ENCODE peak calls at places on chromosomes 7 and 10, in five cellular contexts. P is IMR-90, D is mammary epithelial cell, T is A549, S is uterus. Y is an unnamed sample.

GRCh38 chr7:94510582-94511456 is 1.2 kb downstream of the CASD1 start:
- DNase-seq in D (peak; percentile 20), T (peak; percentile 57), P (peak; percentile 2), S (peak; percentile 38), Y (peak; percentile 17)

GRCh38 chr10:124544711-124545110 is 83.1 kb downstream of the LHPP start:
- DNase-seq in P (no peak), S (no peak), D (no peak), T (no peak), Y (no peak)

GRCh38 chr10:127266431-127266830 is 70.0 kb upstream of the INSYN2A start:
- DNase-seq in T (no peak), S (no peak), D (no peak), P (no peak), Y (no peak)

GRCh38 chr10:127117125-127117524 is 79.3 kb downstream of the INSYN2A start:
- DNase-seq in S (peak; percentile 31), P (peak; percentile 64), D (peak; percentile 14), T (peak; percentile 24), Y (peak; percentile 61)

GRCh38 chr10:5619366-5620211 is 46.8 kb downstream of the ASB13 start:
- DNase-seq in P (no peak), T (no peak), D (no peak), S (no peak), Y (no peak)

GRCh38 chr7:107063245-107064120 is 19.0 kb downstream of the PRKAR2B start:
- DNase-seq in T (no peak), P (no peak), D (no peak), S (no peak), Y (no peak)

GRCh38 chr7:139095194-139095659 is 14.3 kb downstream of the ZC3HAV1 start:
- DNase-seq in D (no peak), P (no peak), T (no peak), S (no peak), Y (no peak)

GRCh38 chr10:6097063-6097462 is 8.2 kb downstream of the RBM17 start:
- DNase-seq in P (no peak), D (no peak), S (no peak), T (no peak), Y (no peak)

GRCh38 chr7:128872394-128872824 is 9.8 kb downstream of the ATP6V1F start:
- DNase-seq in D (no peak), S (no peak), T (no peak), P (no peak), Y (peak; percentile 79)

GRCh38 chr7:148481965-148482626 is 108.5 kb upstream of the C7orf33 start:
- DNase-seq in T (no peak), D (peak; percentile 10), P (no peak), S (no peak), Y (peak; percentile 64)

GRCh38 chr7:1953199-1954190 is 279.2 kb downstream of the MAD1L1 start:
- DNase-seq in S (no peak), T (no peak), P (no peak), D (no peak), Y (no peak)

GRCh38 chr10:24825551-24825950 is 101.9 kb upstream of the ARHGAP21 start:
- DNase-seq in P (peak; percentile 69), S (no peak), D (no peak), T (no peak), Y (peak; percentile 44)

GRCh38 chr10:89640242-89640641 is 4.8 kb downstream of the PANK1 start:
- DNase-seq in P (no peak), S (no peak), T (no peak), D (no peak), Y (no peak)

GRCh38 chr7:151076863-151077704 is 3.5 kb downstream of the FASTK start:
- DNase-seq in P (no peak), T (peak; percentile 70), S (no peak), D (no peak), Y (peak; percentile 27)

GRCh38 chr7:24318326-24318725 is 34.3 kb downstream of the NPY start:
- DNase-seq in D (no peak), S (no peak), T (peak; percentile 6), P (no peak), Y (peak; percentile 19)

GRCh38 chr7:36021367-36021766 is 131.7 kb upstream of the EEPD1 start:
- DNase-seq in P (no peak), S (no peak), D (no peak), T (no peak), Y (no peak)

GRCh38 chr10:124719213-124719851 is 24.8 kb downstream of the FAM53B start:
- DNase-seq in P (peak; percentile 52), D (peak; percentile 87), T (no peak), S (no peak), Y (peak; percentile 84)

GRCh38 chr10:75730847-75731246 is 299.4 kb downstream of the LRMDA start:
- DNase-seq in D (no peak), T (no peak), P (no peak), S (no peak), Y (no peak)

GRCh38 chr10:95217476-95217875 is 23.4 kb downstream of the ACSM6 start:
- DNase-seq in D (peak; percentile 38), T (no peak), P (peak; percentile 35), S (no peak), Y (no peak)

GRCh38 chr7:81079736-81080135 is 160.9 kb upstream of the SEMA3C start:
- DNase-seq in T (no peak), S (no peak), P (peak; percentile 39), D (peak; percentile 19), Y (peak; percentile 70)

GRCh38 chr10:30671011-30671616 is 41.6 kb upstream of the LYZL2 start:
- DNase-seq in S (no peak), T (peak; percentile 33), P (peak; percentile 81), D (peak; percentile 57), Y (peak; percentile 77)

GRCh38 chr10:102426803-102427287 is 5.5 kb downstream of the CUEDC2 start:
- DNase-seq in T (no peak), S (no peak), P (peak; percentile 42), D (no peak), Y (no peak)

GRCh38 chr10:89591111-89591795 is 53.8 kb downstream of the PANK1 start:
- DNase-seq in D (no peak), S (no peak), T (no peak), P (peak; percentile 52), Y (no peak)

GRCh38 chr7:44348300-44348699 is 22.9 kb upstream of the CAMK2B start:
- DNase-seq in D (no peak), P (peak; percentile 39), S (no peak), T (peak; percentile 28), Y (peak; percentile 34)

GRCh38 chr7:118250860-118251494 is 26.5 kb downstream of the ANKRD7 start:
- DNase-seq in P (no peak), T (no peak), D (no peak), S (no peak), Y (no peak)

GRCh38 chr10:13500201-13500600 is 28.6 kb downstream of the BEND7 start:
- DNase-seq in S (no peak), P (peak; percentile 15), D (no peak), T (no peak), Y (no peak)

GRCh38 chr10:130772676-130773075 is 538.8 kb downstream of the TCERG1L start:
- DNase-seq in S (no peak), D (no peak), P (no peak), T (no peak), Y (no peak)

GRCh38 chr7:6409991-6410693 is 37.6 kb downstream of the DAGLB start:
- DNase-seq in S (no peak), D (no peak), P (no peak), T (no peak), Y (no peak)

GRCh38 chr10:24965051-24965450 is 12.6 kb upstream of the PRTFDC1 start:
- DNase-seq in D (no peak), T (no peak), S (no peak), P (no peak), Y (no peak)

DNA sequence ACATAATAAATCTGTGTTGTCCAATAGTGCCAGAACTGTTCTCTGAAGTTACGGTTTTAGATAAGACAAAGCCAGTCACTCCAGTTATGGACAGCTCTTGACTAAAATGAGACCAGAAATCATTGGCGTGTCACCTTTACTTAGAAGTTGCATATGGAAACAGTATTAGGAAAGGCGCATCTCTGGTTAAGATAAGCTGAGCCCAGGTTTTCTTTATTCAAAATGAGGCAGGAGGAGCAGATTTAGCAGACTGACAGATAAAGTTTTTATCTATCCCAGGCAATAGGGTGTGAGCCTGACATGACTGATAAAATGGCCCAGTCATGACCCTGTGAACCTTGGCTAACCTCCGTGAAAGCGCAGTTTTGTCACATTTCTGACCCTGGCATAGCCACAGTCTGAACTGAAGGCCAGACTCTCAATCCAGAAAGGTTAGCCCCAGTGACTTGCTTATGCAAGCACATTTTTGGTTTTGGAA is 4.2 kb downstream of the CYP26A1 start:
- DNase-seq in D (no peak), S (no peak), T (no peak), P (no peak), Y (no peak)
- H3K4me3 ChIP-seq in D (no peak overlapping the region), S (no peak overlapping the region), T (no peak overlapping the region), P (no peak overlapping the region), Y (no peak overlapping the region)

GRCh38 chr10:73819513-73820093 is 8.2 kb upstream of the NDST2 start:
- DNase-seq in T (no peak), S (no peak), P (peak; percentile 23), D (no peak), Y (peak; percentile 43)
- TF ChIP-seq CTCF in T (no peak), S (no peak), P (peak; percentile 8), D (no peak), Y (peak; percentile 5)

GRCh38 chr7:13988011-13988410 is 1.5 kb downstream of the ETV1 start:
- DNase-seq in D (peak; percentile 32), P (peak; percentile 77), S (no peak), T (no peak), Y (peak; percentile 25)
- H3K4me3 ChIP-seq in D (peak overlapping the region; percentile 81), P (peak overlapping the region; percentile 16), S (no peak overlapping the region), T (no peak overlapping the region), Y (no peak overlapping the region)

GRCh38 chr10:98664329-98665042 is 217.8 kb upstream of the HPS1 start:
- DNase-seq in S (no peak), P (peak; percentile 7), D (peak; percentile 16), T (peak; percentile 12), Y (peak; percentile 52)
- TF ChIP-seq CTCF in S (no peak), P (peak; percentile 50), D (peak; percentile 59), T (peak; percentile 38), Y (peak; percentile 69)

Y was measured in epithelial cell of esophagus.